ENCODE peak calls at places on chromosomes 3 and 15, in four cellular contexts. J is OCI-LY7, O is pancreas, B is lung. U is an unnamed sample.

GRCh38 chr15:70596354-70597055 is 166.9 kb downstream of the UACA start:
- DNase-seq in J (no peak), B (no peak), O (no peak), U (no peak)

GRCh38 chr3:22371592-22372291 is 620.7 kb upstream of the ZNF385D start:
- DNase-seq in J (no peak), O (peak; percentile 5), B (no peak), U (no peak)

GRCh38 chr15:36965561-36966342 is 134.6 kb downstream of the MEIS2 start:
- DNase-seq in B (no peak), J (no peak), O (peak; percentile 16), U (no peak)

GRCh38 chr15:62118446-62118964 is 46.6 kb downstream of the C2CD4B start:
- DNase-seq in O (no peak), B (no peak), J (no peak), U (no peak)

GRCh38 chr3:129824926-129825541 is 68.5 kb downstream of the TMCC1 start:
- DNase-seq in O (peak; percentile 33), B (peak; percentile 33), J (peak; percentile 78), U (peak; percentile 42)

GRCh38 chr3:187183903-187184302 is 13.4 kb upstream of the RTP1 start:
- DNase-seq in J (no peak), B (no peak), O (no peak), U (no peak)

GRCh38 chr3:160544837-160545236 is 20.5 kb downstream of the KPNA4 start:
- DNase-seq in J (no peak), O (no peak), B (no peak), U (no peak)

GRCh38 chr15:68808770-68809169 is 11.9 kb downstream of the ANP32A start:
- DNase-seq in J (no peak), B (no peak), O (no peak), U (no peak)

GRCh38 chr3:24225027-24225743 is 269.5 kb downstream of the THRB start:
- DNase-seq in B (no peak), O (no peak), J (no peak), U (no peak)

GRCh38 chr3:183208260-183208659 is 44.8 kb upstream of the B3GNT5 start:
- DNase-seq in B (no peak), J (no peak), O (no peak), U (no peak)

GRCh38 chr3:135057996-135058395 is 262.9 kb downstream of the EPHB1 start:
- DNase-seq in J (no peak), B (no peak), O (no peak), U (no peak)

GRCh38 chr3:135059580-135059979 is 264.5 kb downstream of the EPHB1 start:
- DNase-seq in J (no peak), B (no peak), O (no peak), U (no peak)

GRCh38 chr3:135055449-135055848 is 260.4 kb downstream of the EPHB1 start:
- DNase-seq in J (no peak), B (no peak), O (no peak), U (no peak)

GRCh38 chr3:135056733-135057310 is 261.8 kb downstream of the EPHB1 start:
- DNase-seq in J (no peak), B (no peak), O (no peak), U (no peak)

GRCh38 chr3:135056084-135056730 is 261.1 kb downstream of the EPHB1 start:
- DNase-seq in O (no peak), B (no peak), J (no peak), U (no peak)
- H3K4me3 ChIP-seq in O (no peak overlapping the region), B (no peak overlapping the region), J (no peak overlapping the region), U (no peak overlapping the region)

GRCh38 chr3:37132334-37132733 is 42.0 kb downstream of the LRRFIP2 start:
- DNase-seq in J (no peak), O (no peak), B (no peak), U (no peak)
- H3K4me1 ChIP-seq in J (no peaks in the 10 kb centered on the region), O (peaks cover 23% of the 10 kb centered on the region), B (peaks cover 1% of the 10 kb centered on the region), U (no peaks in the 10 kb centered on the region)

GRCh38 chr3:52620580-52620979 is 65.1 kb downstream of the PBRM1 start:
- DNase-seq in O (no peak), B (no peak), J (no peak), U (no peak)

GRCh38 chr3:52609316-52609815 is 73.0 kb downstream of the UQCC5 start:
- DNase-seq in O (no peak), J (no peak), B (no peak), U (no peak)

GRCh38 chr3:52614689-52615088 is 71.0 kb downstream of the PBRM1 start:
- DNase-seq in B (no peak), O (no peak), J (no peak), U (no peak)

DNA sequence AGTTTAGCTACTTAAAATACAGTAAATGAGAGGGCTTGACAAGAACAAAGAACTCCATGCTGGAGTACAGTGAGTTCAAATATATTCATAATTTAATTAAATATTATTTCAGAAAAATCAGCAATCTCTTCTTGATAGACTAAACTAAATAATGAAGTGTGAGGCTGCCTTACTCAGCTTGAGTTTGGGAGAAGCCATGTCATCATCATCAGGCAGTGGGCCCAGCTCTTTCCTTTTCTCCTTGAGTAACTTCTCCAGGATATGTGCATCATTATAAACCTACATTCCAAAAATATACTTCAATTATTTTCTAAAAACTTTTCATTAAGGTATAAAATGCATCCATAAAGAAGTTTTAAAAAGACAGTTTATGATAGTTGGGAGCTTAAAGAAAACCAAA is 70.5 kb downstream of the PBRM1 start:
- DNase-seq in B (no peak), J (no peak), O (no peak), U (no peak)
- H3K36me3 ChIP-seq in B (peaks cover 11% of the 10 kb centered on the region), J (peaks cover 90% of the 10 kb centered on the region), O (peaks cover 8% of the 10 kb centered on the region), U (peaks cover 54% of the 10 kb centered on the region)

GRCh38 chr3:94063497-94064119 is 747 bp downstream of the NSUN3 start:
- DNase-seq in O (no peak), B (no peak), J (peak; percentile 30), U (no peak)

GRCh38 chr3:94066829-94067470 is 4.1 kb downstream of the NSUN3 start:
- DNase-seq in J (no peak), B (no peak), O (no peak), U (no peak)

GRCh38 chr3:94062513-94063404 is at the start of the genes DHFR2 and NSUN3:
- DNase-seq in B (peak; percentile 91), O (peak; percentile 91), J (peak; percentile 98), U (peak; percentile 93)

GRCh38 chr3:94065819-94066218 is 3.0 kb downstream of the NSUN3 start:
- DNase-seq in B (no peak), J (no peak), O (no peak), U (no peak)

DNA sequence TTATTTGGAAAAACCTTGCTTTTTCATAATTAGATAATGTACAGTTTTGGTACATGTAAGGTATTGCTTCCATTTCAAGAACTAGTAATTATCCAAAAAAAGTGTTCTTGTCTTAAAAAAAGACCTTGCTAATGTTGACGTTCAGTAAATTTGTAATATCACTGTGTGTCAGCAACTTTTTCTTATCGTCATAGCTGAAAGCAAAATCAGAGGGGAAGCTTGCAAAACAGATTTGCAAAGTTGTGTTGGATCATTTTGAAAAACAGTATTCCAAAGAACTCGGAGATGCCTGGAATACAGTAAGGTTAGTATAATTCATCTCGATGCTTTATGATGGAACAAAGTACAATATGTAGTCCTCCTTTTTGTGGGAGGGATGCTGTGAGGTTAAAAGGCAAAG is 1.4 kb downstream of the NSUN3 start:
- DNase-seq in O (no peak), B (no peak), J (peak; percentile 6), U (no peak)
- H3K4me3 ChIP-seq in O (peak overlapping the region; percentile 74), B (no peak overlapping the region), J (peak overlapping the region; percentile 91), U (no peak overlapping the region)